ENCODE peak calls at places on chromosomes 4 and X, in eight cellular contexts. Q, W, P, K, T, Z, L and B are unnamed samples. For H3K4me1, the result is how much of the 10 kb centered on the place peaks cover.

GRCh38 chr4:48949518-48950207 is 36.4 kb upstream of the CWH43 start:
- DNase-seq in K (no peak), Q (no peak), Z (no peak), L (no peak), T (no peak), P (no peak), W (no peak), B (no peak)

GRCh38 chrX:632391-633042 is 1.9 kb downstream of the SHOX start:
- DNase-seq in Z (no peak), Q (peak), P (no peak), T (no peak), L (no peak), K (no peak), W (no peak), B (no peak)

GRCh38 chrX:80139564-80139963 is 125.0 kb downstream of the TBX22 start:
- DNase-seq in P (no peak), Z (no peak), W (no peak), L (no peak), Q (peak), T (no peak), K (no peak), B (no peak)

GRCh38 chr4:186881521-186882220 is 158.0 kb upstream of the FAT1 start:
- DNase-seq in K (peak), L (no peak), T (no peak), Z (no peak), P (no peak), Q (no peak), W (no peak), B (no peak)

GRCh38 chr4:102263024-102263787 is 82.1 kb downstream of the SLC39A8 start:
- DNase-seq in Q (peak), P (no peak), Z (peak), W (no peak), L (no peak), K (peak), T (no peak), B (no peak)

GRCh38 chrX:103919336-103919682 is 43.1 kb upstream of the TMSB15B start:
- DNase-seq in P (no peak), T (no peak), K (peak), W (no peak), Z (peak), L (no peak), Q (no peak), B (no peak)

GRCh38 chrX:39652336-39652735 is 445.4 kb downstream of the BCOR start:
- DNase-seq in Z (peak), W (no peak), Q (peak), K (peak), P (no peak), L (no peak), T (no peak), B (no peak)

GRCh38 chr4:139823746-139824145 is 158.1 kb downstream of the MGST2 start:
- DNase-seq in P (no peak), W (no peak), T (no peak), K (no peak), Z (no peak), Q (no peak), L (no peak), B (no peak)

GRCh38 chr4:88451205-88451604 is 5.7 kb upstream of the HERC5 start:
- DNase-seq in W (no peak), Z (no peak), Q (no peak), T (no peak), K (no peak), L (no peak), P (no peak), B (no peak)

GRCh38 chr4:152115794-152116193 is 355.0 kb upstream of the GATB start:
- DNase-seq in K (no peak), Q (no peak), T (no peak), P (no peak), L (no peak), W (no peak), Z (peak), B (no peak)

GRCh38 chr4:31246856-31247255 is 526.7 kb downstream of the PCDH7 start:
- DNase-seq in T (no peak), Z (no peak), Q (no peak), K (no peak), W (no peak), P (no peak), L (no peak), B (no peak)

GRCh38 chr4:10006236-10006603 is 15.1 kb downstream of the SLC2A9 start:
- DNase-seq in L (no peak), Q (no peak), T (no peak), Z (peak), K (peak), W (no peak), P (no peak), B (no peak)

GRCh38 chrX:136209751-136210150 is 41.4 kb downstream of the MAP7D3 start:
- DNase-seq in W (no peak), Q (no peak), L (no peak), P (no peak), Z (no peak), K (no peak), T (no peak), B (no peak)

GRCh38 chrX:110755061-110755460 is 40.6 kb downstream of the CHRDL1 start:
- DNase-seq in L (no peak), W (no peak), Q (no peak), K (peak), P (no peak), Z (no peak), T (no peak), B (no peak)

GRCh38 chr4:35793045-35793722 is 451.1 kb downstream of the ARAP2 start:
- DNase-seq in W (no peak), K (no peak), Q (no peak), L (no peak), P (no peak), T (no peak), Z (no peak), B (no peak)

GRCh38 chrX:65528705-65529340 is 5.8 kb downstream of the LAS1L start:
- DNase-seq in L (no peak), Z (peak), K (peak), P (no peak), Q (peak), W (peak), T (peak), B (no peak)

GRCh38 chr4:150176559-150176958 is 98.3 kb downstream of the DCLK2 start:
- DNase-seq in T (no peak), W (no peak), L (no peak), Z (no peak), P (peak), Q (no peak), K (peak), B (no peak)

GRCh38 chr4:14877246-14878220 is 124.7 kb upstream of the CPEB2 start:
- DNase-seq in K (no peak), Q (no peak), Z (peak), L (no peak), P (no peak), W (no peak), T (no peak), B (no peak)

GRCh38 chr4:129394635-129395034 is 298.7 kb downstream of the C4orf33 start:
- DNase-seq in T (no peak), P (no peak), Q (no peak), W (no peak), Z (no peak), L (no peak), K (no peak), B (no peak)

GRCh38 chr4:140097572-140097971 is 56.4 kb downstream of the MAML3 start:
- DNase-seq in W (no peak), Q (no peak), P (no peak), Z (no peak), T (no peak), L (no peak), K (no peak), B (no peak)

GRCh38 chrX:131405497-131405896 is 116.4 kb upstream of the IGSF1 start:
- DNase-seq in L (no peak), K (no peak), Z (no peak), W (no peak), P (no peak), T (no peak), Q (peak), B (no peak)

GRCh38 chr4:99573735-99574368 is 772 bp upstream of the MTTP start:
- DNase-seq in T (no peak), P (no peak), W (no peak), L (no peak), Q (no peak), Z (no peak), K (no peak), B (no peak)

GRCh38 chrX:72714471-72714916 is 388 bp upstream of the PHKA1 start:
- DNase-seq in Q (peak), T (peak), P (peak), K (peak), W (peak), L (peak), Z (peak), B (peak)

GRCh38 chr4:157978680-157979361 is 194.0 kb downstream of the GASK1B start:
- DNase-seq in Q (peak), T (peak), Z (peak), W (no peak), P (peak), L (peak), K (peak), B (no peak)

GRCh38 chrX:1813809-1814208 is 198.9 kb downstream of the ASMT start:
- DNase-seq in P (no peak), Q (no peak), Z (no peak), L (no peak), K (no peak), T (no peak), W (no peak), B (no peak)

GRCh38 chr4:41216294-41217019 is 2.1 kb upstream of the APBB2 start:
- DNase-seq in Q (peak), T (peak), Z (peak), L (peak), W (peak), K (peak), P (peak), B (peak)

GRCh38 chr4:1547863-1548637 is 136.1 kb downstream of the FAM53A start:
- DNase-seq in L (no peak), Q (no peak), K (no peak), W (no peak), Z (no peak), P (peak), T (peak), B (no peak)
- H3K4me3 ChIP-seq in L (peak), Q (no peak), K (no peak), W (no peak), Z (no peak), P (peak), T (no peak), B (no peak)

GRCh38 chr4:168832746-168833575 is 177.1 kb downstream of the CBR4 start:
- DNase-seq in K (no peak), P (peak), Z (peak), Q (peak), T (peak), L (peak), W (peak), B (no peak)
- TF ChIP-seq CTCF in K (peak), P (peak), Z (no peak), Q (peak), T (no peak), L (no peak), W (no peak), B (no peak)

DNA sequence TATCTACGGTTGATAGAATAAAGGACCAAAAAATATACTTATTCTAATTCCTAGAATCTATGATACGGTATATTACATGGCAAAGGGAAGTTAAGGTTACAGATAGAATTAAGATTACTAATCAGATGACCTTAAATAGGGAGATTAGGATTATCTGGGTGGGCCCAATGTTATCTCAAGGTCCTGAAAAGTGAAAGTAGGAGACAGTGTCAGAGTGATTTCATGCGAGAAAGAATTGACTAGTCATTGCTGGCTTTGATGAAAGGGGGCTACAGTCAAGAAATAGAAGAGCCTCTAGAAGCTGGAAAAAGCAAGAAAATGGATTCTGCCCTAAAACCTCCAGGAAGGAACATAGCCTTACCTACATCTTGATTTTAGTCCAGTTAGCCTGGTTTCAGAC is 176.9 kb upstream of the PPP1R2C start:
- DNase-seq in T (no peak), P (no peak), W (no peak), L (no peak), Q (no peak), Z (no peak), K (no peak), B (no peak)
- H3K4me1 ChIP-seq in T (under half), P (under half), W (under half), L (under half), Q (under half), Z (under half), K (under half), B (under half)

DNA sequence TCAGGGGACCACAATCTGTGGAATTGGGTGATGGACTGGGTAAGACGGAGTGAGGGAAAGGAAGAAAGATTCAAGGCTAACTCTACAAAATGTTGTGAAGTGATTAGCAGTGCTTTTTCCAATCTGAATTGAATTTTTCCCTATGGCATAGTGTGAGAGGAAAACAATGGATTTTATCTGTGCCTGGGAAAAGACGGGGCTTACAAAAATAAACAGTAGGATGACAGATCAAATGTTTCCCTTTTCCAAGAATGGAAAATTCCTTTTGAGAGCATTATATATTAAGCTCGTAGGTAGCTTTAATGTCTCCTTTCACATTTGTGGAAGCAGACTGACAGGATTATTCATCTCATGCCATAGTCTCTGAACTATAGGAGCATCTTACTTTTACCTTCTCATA is 27.8 kb downstream of the ATP11C start:
- DNase-seq in K (no peak), W (no peak), P (no peak), L (no peak), Z (no peak), Q (no peak), T (no peak), B (no peak)
- H3K4me3 ChIP-seq in K (no peak), W (no peak), P (no peak), L (no peak), Z (no peak), Q (no peak), T (no peak), B (no peak)

GRCh38 chrX:57286507-57287251 is at the start of gene FAAH2:
- DNase-seq in K (no peak), Z (peak), Q (peak), T (peak), L (no peak), W (peak), P (no peak), B (peak)
- TF ChIP-seq CTCF in K (no peak), Z (no peak), Q (peak), T (no peak), L (no peak), W (no peak), P (no peak), B (no peak)

GRCh38 chrX:19886888-19887531 is 390 bp downstream of the SH3KBP1 start:
- DNase-seq in W (peak), T (peak), P (peak), Q (peak), K (no peak), L (no peak), Z (no peak), B (peak)
- H3K4me1 ChIP-seq in W (under half), T (under half), P (under half), Q (under half), K (under half), L (under half), Z (under half), B (under half)

GRCh38 chrX:36957425-36958328 is 50.5 kb upstream of the FAM47C start:
- DNase-seq in L (no peak), P (no peak), T (no peak), Z (peak), W (peak), Q (peak), K (no peak), B (peak)
- H3K4me3 ChIP-seq in L (peak), P (peak), T (no peak), Z (no peak), W (peak), Q (peak), K (no peak), B (peak)

GRCh38 chrX:154093965-154094364 is 3.6 kb downstream of the MECP2 start:
- DNase-seq in Z (no peak), K (no peak), W (no peak), L (no peak), T (no peak), Q (no peak), P (no peak), B (no peak)
- TF ChIP-seq CTCF in Z (no peak), K (no peak), W (no peak), L (no peak), T (no peak), Q (no peak), P (no peak), B (no peak)